ENCODE peak calls at places on chromosome 22, in eight cellular contexts. Q, K, L, A, J, M, I and P are unnamed samples.

GRCh38 chr22:20290045-20290392 is 21.9 kb upstream of the RTN4R start:
- DNase-seq in K (no peak), A (no peak), Q (no peak), J (no peak), L (no peak), M (no peak), I (no peak), P (no peak)

GRCh38 chr22:30250713-30251267 is 4.2 kb upstream of the LIF start:
- DNase-seq in L (peak), Q (peak), M (no peak), A (no peak), J (no peak), K (no peak), I (no peak), P (no peak)

GRCh38 chr22:19984201-19984753 is 32.3 kb downstream of the ARVCF start:
- DNase-seq in J (no peak), K (no peak), L (peak), I (no peak), M (no peak), A (peak), Q (peak), P (peak)

GRCh38 chr22:30305519-30305905 is 16.2 kb upstream of the CASTOR1 start:
- DNase-seq in Q (peak), M (no peak), J (peak), I (no peak), K (no peak), A (no peak), L (no peak), P (peak)

GRCh38 chr22:19523240-19524169 is 705 bp downstream of the CLDN5 start:
- DNase-seq in A (no peak), J (no peak), L (peak), I (no peak), Q (peak), M (no peak), K (no peak), P (peak)

GRCh38 chr22:27572267-27572666 is 229.3 kb downstream of the MN1 start:
- DNase-seq in K (no peak), A (no peak), M (no peak), J (no peak), L (no peak), I (no peak), Q (no peak), P (no peak)

GRCh38 chr22:50008151-50009040 is 4.2 kb downstream of the IL17REL start:
- DNase-seq in A (no peak), M (no peak), J (no peak), I (no peak), K (no peak), L (no peak), Q (no peak), P (no peak)

GRCh38 chr22:19761500-19762314 is 1.1 kb downstream of the TBX1 start:
- DNase-seq in J (peak), K (no peak), L (no peak), M (no peak), Q (no peak), I (no peak), A (no peak), P (peak)

GRCh38 chr22:31530816-31531180 is 34.5 kb downstream of the SFI1 start:
- DNase-seq in Q (peak), J (no peak), K (no peak), I (no peak), L (peak), M (no peak), A (no peak), P (no peak)

GRCh38 chr22:32622004-32622761 is 147.6 kb downstream of the FBXO7 start:
- DNase-seq in K (peak), Q (peak), I (no peak), M (no peak), A (peak), L (peak), J (no peak), P (no peak)

GRCh38 chr22:30252411-30253204 is 6.0 kb upstream of the LIF start:
- DNase-seq in M (no peak), L (no peak), K (no peak), Q (no peak), A (no peak), I (no peak), J (no peak), P (no peak)

GRCh38 chr22:38731703-38732161 is 24.1 kb downstream of the SUN2 start:
- DNase-seq in M (no peak), L (no peak), Q (no peak), K (no peak), J (no peak), I (no peak), A (no peak), P (no peak)

GRCh38 chr22:50098052-50098451 is 8.2 kb downstream of the MOV10L1 start:
- DNase-seq in L (no peak), K (no peak), I (no peak), M (no peak), A (no peak), Q (no peak), J (no peak), P (no peak)

GRCh38 chr22:32648486-32648885 is 153.0 kb upstream of the TIMP3 start:
- DNase-seq in L (no peak), K (no peak), Q (no peak), J (no peak), A (no peak), M (no peak), I (no peak), P (no peak)

GRCh38 chr22:28759861-28760560 is 12.5 kb upstream of the CCDC117 start:
- DNase-seq in L (no peak), Q (no peak), K (no peak), J (no peak), A (no peak), I (no peak), M (no peak), P (no peak)

GRCh38 chr22:22906907-22907550 is 19.4 kb downstream of the IGLL5 start:
- DNase-seq in M (no peak), L (no peak), J (no peak), K (no peak), A (no peak), I (no peak), Q (no peak), P (no peak)

GRCh38 chr22:19960491-19961200 is 19.0 kb upstream of the TXNRD2 start:
- DNase-seq in I (no peak), Q (no peak), K (no peak), M (no peak), A (no peak), L (no peak), J (no peak), P (no peak)

GRCh38 chr22:31753005-31753633 is 700 bp upstream of the DEPDC5 start:
- DNase-seq in L (peak), J (peak), A (no peak), M (no peak), Q (no peak), K (no peak), I (no peak), P (peak)

GRCh38 chr22:37559521-37559900 is 769 bp upstream of the CDC42EP1 start:
- DNase-seq in K (no peak), Q (no peak), J (no peak), L (no peak), A (no peak), I (no peak), M (no peak), P (no peak)

GRCh38 chr22:39503590-39503989 is 1.5 kb downstream of the MIEF1 start:
- DNase-seq in A (no peak), I (no peak), L (no peak), K (no peak), Q (no peak), M (no peak), J (no peak), P (no peak)

GRCh38 chr22:40405178-40406062 is 35.0 kb downstream of the SGSM3 start:
- DNase-seq in J (no peak), A (no peak), M (no peak), L (no peak), Q (no peak), K (no peak), I (no peak), P (no peak)

GRCh38 chr22:45242778-45243191 is 2.1 kb upstream of the KIAA0930 start:
- DNase-seq in L (no peak), Q (peak), A (no peak), J (no peak), M (no peak), I (no peak), K (no peak), P (peak)

GRCh38 chr22:21771631-21771976 is 36.0 kb upstream of the YPEL1 start:
- DNase-seq in A (no peak), I (no peak), M (no peak), L (no peak), Q (no peak), J (no peak), K (no peak), P (no peak)

GRCh38 chr22:46456818-46457163 is 80.6 kb downstream of the CELSR1 start:
- DNase-seq in L (no peak), J (no peak), A (no peak), Q (no peak), K (no peak), I (no peak), M (no peak), P (no peak)

GRCh38 chr22:49847751-49848689 is 5.6 kb upstream of the ZBED4 start:
- DNase-seq in I (no peak), L (peak), Q (no peak), A (no peak), J (peak), M (no peak), K (no peak), P (no peak)

GRCh38 chr22:17922925-17923898 is 101.1 kb downstream of the MICAL3 start:
- DNase-seq in J (no peak), M (no peak), L (peak), I (no peak), A (peak), Q (peak), K (no peak), P (peak)

GRCh38 chr22:31345331-31346254 is 553 bp downstream of the PATZ1 start:
- DNase-seq in A (peak), K (peak), I (peak), M (peak), Q (peak), J (peak), L (peak), P (peak)

GRCh38 chr22:38843201-38843715 is 570 bp downstream of the NPTXR start:
- DNase-seq in L (peak), A (peak), Q (peak), I (peak), K (no peak), M (peak), J (peak), P (peak)

GRCh38 chr22:49886346-49887073 is 31.7 kb downstream of the ALG12 start:
- DNase-seq in Q (no peak), L (no peak), M (no peak), J (no peak), I (no peak), K (no peak), A (no peak), P (no peak)

GRCh38 chr22:19238900-19239299 is 52.6 kb downstream of the CLTCL1 start:
- DNase-seq in M (no peak), Q (peak), L (peak), K (no peak), A (no peak), I (no peak), J (no peak), P (no peak)

GRCh38 chr22:37880668-37881440 is 25.2 kb upstream of the MICALL1 start:
- DNase-seq in M (no peak), Q (peak), K (no peak), A (no peak), L (peak), J (no peak), I (no peak), P (peak)

GRCh38 chr22:47724751-47725150 is 962.3 kb downstream of the TBC1D22A start:
- DNase-seq in M (no peak), A (no peak), L (no peak), K (no peak), Q (no peak), I (no peak), J (no peak), P (no peak)